ENCODE peak calls at places on chromosomes 13 and 19, in four cellular contexts. R is HAP-1, F is HEK293T, S is right atrium auricular region. Z is an unnamed sample.

GRCh38 chr13:110380359-110381028 is 73.4 kb downstream of the COL4A2 start:
- DNase-seq in R (no peak), S (no peak), F (no peak), Z (no peak)

GRCh38 chr13:106205871-106206270 is 329.6 kb downstream of the EFNB2 start:
- DNase-seq in R (no peak), S (no peak), F (no peak), Z (no peak)

GRCh38 chr19:29517412-29517811 is 8.4 kb upstream of the VSTM2B start:
- DNase-seq in R (no peak), F (no peak), S (no peak), Z (peak)

GRCh38 chr13:62375653-62376052 is 960.0 kb upstream of the PCDH20 start:
- DNase-seq in R (no peak), S (no peak), F (no peak), Z (no peak)

GRCh38 chr19:10836478-10837325 is 690 bp upstream of the TMED1 start:
- DNase-seq in F (peak), R (peak), S (peak), Z (peak)

GRCh38 chr13:42762917-42763316 is 18.5 kb upstream of the FAM216B start:
- DNase-seq in S (no peak), F (no peak), R (no peak), Z (no peak)

GRCh38 chr13:51590966-51591627 is 6.8 kb downstream of the WDFY2 start:
- DNase-seq in F (no peak), R (no peak), S (no peak), Z (no peak)

GRCh38 chr13:31053098-31053497 is 108.6 kb downstream of the HSPH1 start:
- DNase-seq in F (no peak), R (no peak), S (no peak), Z (no peak)

GRCh38 chr13:114131581-114132418 is 623 bp downstream of the RASA3 start:
- DNase-seq in F (no peak), R (peak), S (peak), Z (peak)

GRCh38 chr13:73844986-73845385 is 289.2 kb downstream of the KLF12 start:
- DNase-seq in F (no peak), R (no peak), S (no peak), Z (no peak)

GRCh38 chr19:52923782-52924593 is 760 bp upstream of the ZNF888 start:
- DNase-seq in F (no peak), S (peak), R (no peak), Z (peak)

GRCh38 chr19:58097783-58098681 is at the start of gene ZSCAN18:
- DNase-seq in R (peak), S (peak), F (peak), Z (peak)

GRCh38 chr13:50081106-50081898 is 66.1 kb downstream of the KCNRG start:
- DNase-seq in R (peak), F (peak), S (no peak), Z (peak)

GRCh38 chr13:38301236-38301635 is 48.4 kb upstream of the UFM1 start:
- DNase-seq in S (no peak), F (no peak), R (no peak), Z (no peak)

GRCh38 chr19:13215572-13216380 is 65.6 kb downstream of the IER2 start:
- DNase-seq in F (no peak), S (no peak), R (no peak), Z (no peak)

GRCh38 chr19:14603990-14604387 is 21.1 kb downstream of the CLEC17A start:
- DNase-seq in R (no peak), S (no peak), F (no peak), Z (no peak)

GRCh38 chr19:50046649-50047503 is 21.1 kb downstream of the ZNF473 start:
- DNase-seq in S (peak), F (peak), R (peak), Z (peak)

GRCh38 chr19:54141356-54141755 is 3.8 kb downstream of the CNOT3 start:
- DNase-seq in F (no peak), R (no peak), S (no peak), Z (no peak)

GRCh38 chr19:7926727-7927604 is 1.0 kb upstream of the CTXN1 start:
- DNase-seq in R (peak), S (no peak), F (no peak), Z (peak)

GRCh38 chr19:13094771-13095392 is 7.8 kb downstream of the LYL1 start:
- DNase-seq in F (no peak), S (no peak), R (no peak), Z (no peak)

GRCh38 chr19:18160792-18161690 is 8.1 kb downstream of the PIK3R2 start:
- DNase-seq in R (peak), F (peak), S (no peak), Z (peak)

GRCh38 chr13:63578796-63579195 is 2163.1 kb upstream of the PCDH20 start:
- DNase-seq in R (no peak), F (no peak), S (no peak), Z (no peak)

GRCh38 chr19:3699071-3699740 is 1.1 kb downstream of the PIP5K1C start:
- DNase-seq in S (peak), R (peak), F (no peak), Z (peak)

GRCh38 chr13:74229242-74229641 is 95.0 kb upstream of the KLF12 start:
- DNase-seq in F (no peak), R (no peak), S (no peak), Z (no peak)

GRCh38 chr13:66009241-66009640 is 1220.9 kb downstream of the PCDH9 start:
- DNase-seq in R (no peak), F (no peak), S (no peak), Z (no peak)

GRCh38 chr19:13484141-13484540 is 22.1 kb downstream of the CACNA1A start:
- DNase-seq in S (no peak), F (no peak), R (no peak), Z (no peak)

GRCh38 chr13:38417727-38418126 is 68.1 kb downstream of the UFM1 start:
- DNase-seq in S (no peak), R (peak), F (peak), Z (no peak)

GRCh38 chr19:38213911-38214625 is 10.0 kb downstream of the DPF1 start:
- DNase-seq in F (no peak), R (no peak), S (no peak), Z (no peak)

GRCh38 chr19:38335949-38336637 is 463 bp downstream of the CATSPERG start:
- DNase-seq in R (peak), S (peak), F (peak), Z (peak)

GRCh38 chr13:103794526-103794925 is 728.3 kb upstream of the SLC10A2 start:
- DNase-seq in F (no peak), R (no peak), S (no peak), Z (no peak)

Z was measured in aorta.